ENCODE peak calls at places on chromosomes 6 and 20, in five cellular contexts. One of them, this sample, is unnamed.

GRCh38 chr6:161029195-161029809 is 37.7 kb downstream of the MAP3K4 start:
- DNase-seq in SW 1271: no peak
- DNase-seq in EL: peak
- DNase-seq in NCI-H1105 treated with DMSO at 0.1 percent for 48 hours: no peak
- DNase-seq in upper lobe of right lung: no peak
- DNase-seq in this sample: no peak

GRCh38 chr20:31496761-31497295 is 17.4 kb upstream of the HM13 start:
- DNase-seq in EL: peak
- DNase-seq in NCI-H1105 treated with DMSO at 0.1 percent for 48 hours: peak
- DNase-seq in upper lobe of right lung: no peak
- DNase-seq in SW 1271: no peak
- DNase-seq in this sample: peak

GRCh38 chr6:162765251-162765650 is 37.5 kb downstream of the PACRG start:
- DNase-seq in EL: no peak
- DNase-seq in SW 1271: no peak
- DNase-seq in upper lobe of right lung: no peak
- DNase-seq in NCI-H1105 treated with DMSO at 0.1 percent for 48 hours: no peak
- DNase-seq in this sample: no peak

GRCh38 chr6:166446567-166447065 is 63.9 kb upstream of the MPC1 start:
- DNase-seq in SW 1271: no peak
- DNase-seq in EL: no peak
- DNase-seq in upper lobe of right lung: no peak
- DNase-seq in NCI-H1105 treated with DMSO at 0.1 percent for 48 hours: no peak
- DNase-seq in this sample: no peak

GRCh38 chr20:19288061-19288460 is 75.6 kb downstream of the SLC24A3 start:
- DNase-seq in NCI-H1105 treated with DMSO at 0.1 percent for 48 hours: no peak
- DNase-seq in SW 1271: no peak
- DNase-seq in EL: no peak
- DNase-seq in upper lobe of right lung: no peak
- DNase-seq in this sample: no peak

GRCh38 chr6:142822882-142823578 is 121.9 kb downstream of the HIVEP2 start:
- DNase-seq in upper lobe of right lung: no peak
- DNase-seq in EL: no peak
- DNase-seq in SW 1271: peak
- DNase-seq in NCI-H1105 treated with DMSO at 0.1 percent for 48 hours: peak
- DNase-seq in this sample: no peak

GRCh38 chr6:148166339-148166949 is 176.2 kb upstream of the SASH1 start:
- DNase-seq in NCI-H1105 treated with DMSO at 0.1 percent for 48 hours: peak
- DNase-seq in SW 1271: peak
- DNase-seq in EL: peak
- DNase-seq in upper lobe of right lung: no peak
- DNase-seq in this sample: peak

GRCh38 chr6:137334884-137335283 is 115.7 kb upstream of the IFNGR1 start:
- DNase-seq in upper lobe of right lung: no peak
- DNase-seq in EL: no peak
- DNase-seq in SW 1271: no peak
- DNase-seq in NCI-H1105 treated with DMSO at 0.1 percent for 48 hours: no peak
- DNase-seq in this sample: no peak

GRCh38 chr6:23213193-23213592 is 643.8 kb downstream of the HDGFL1 start:
- DNase-seq in NCI-H1105 treated with DMSO at 0.1 percent for 48 hours: no peak
- DNase-seq in upper lobe of right lung: no peak
- DNase-seq in SW 1271: no peak
- DNase-seq in EL: peak
- DNase-seq in this sample: no peak